ENCODE peak calls at places on chromosomes 4 and X, in nine cellular contexts. One of them, this sample, is unnamed.

GRCh38 chrX:22090181-22090580 is 58.1 kb downstream of the PHEX start:
- DNase-seq in left lung: no peak
- DNase-seq in heart left ventricle: no peak
- DNase-seq in GM23338: no peak
- DNase-seq in hepatocyte: no peak
- DNase-seq in transverse colon: no peak
- DNase-seq in CD8-positive, alpha-beta T cell: no peak
- DNase-seq in prostate gland: no peak
- DNase-seq in mammary epithelial cell: no peak
- DNase-seq in this sample: no peak

GRCh38 chrX:9988762-9989161 is 21.6 kb downstream of the CLDN34 start:
- DNase-seq in left lung: no peak
- DNase-seq in heart left ventricle: no peak
- DNase-seq in GM23338: no peak
- DNase-seq in hepatocyte: no peak
- DNase-seq in transverse colon: no peak
- DNase-seq in CD8-positive, alpha-beta T cell: no peak
- DNase-seq in prostate gland: no peak
- DNase-seq in mammary epithelial cell: no peak
- DNase-seq in this sample: peak; percentile 3

GRCh38 chr4:39205000-39205399 is 22.7 kb downstream of the WDR19 start:
- DNase-seq in left lung: no peak
- DNase-seq in heart left ventricle: no peak
- DNase-seq in GM23338: no peak
- DNase-seq in hepatocyte: no peak
- DNase-seq in transverse colon: no peak
- DNase-seq in CD8-positive, alpha-beta T cell: no peak
- DNase-seq in prostate gland: no peak
- DNase-seq in mammary epithelial cell: no peak
- DNase-seq in this sample: no peak

GRCh38 chr4:68062501-68062900 is 67.2 kb downstream of the TMPRSS11F start:
- DNase-seq in left lung: no peak
- DNase-seq in heart left ventricle: no peak
- DNase-seq in GM23338: no peak
- DNase-seq in hepatocyte: no peak
- DNase-seq in transverse colon: no peak
- DNase-seq in CD8-positive, alpha-beta T cell: no peak
- DNase-seq in prostate gland: no peak
- DNase-seq in mammary epithelial cell: no peak
- DNase-seq in this sample: no peak

GRCh38 chrX:136210243-136210642 is 41.0 kb downstream of the MAP7D3 start:
- DNase-seq in left lung: no peak
- DNase-seq in heart left ventricle: no peak
- DNase-seq in GM23338: no peak
- DNase-seq in hepatocyte: no peak
- DNase-seq in transverse colon: no peak
- DNase-seq in CD8-positive, alpha-beta T cell: no peak
- DNase-seq in prostate gland: no peak
- DNase-seq in mammary epithelial cell: no peak
- DNase-seq in this sample: no peak

GRCh38 chrX:56343231-56343630 is 111.1 kb downstream of the KLF8 start:
- DNase-seq in left lung: no peak
- DNase-seq in heart left ventricle: no peak
- DNase-seq in GM23338: peak; percentile 16
- DNase-seq in hepatocyte: no peak
- DNase-seq in transverse colon: no peak
- DNase-seq in CD8-positive, alpha-beta T cell: no peak
- DNase-seq in prostate gland: no peak
- DNase-seq in mammary epithelial cell: no peak
- DNase-seq in this sample: no peak

GRCh38 chr4:41362647-41363383 is 106.1 kb downstream of the UCHL1 start:
- DNase-seq in left lung: no peak
- DNase-seq in heart left ventricle: peak; percentile 40
- DNase-seq in GM23338: peak; percentile 92
- DNase-seq in hepatocyte: no peak
- DNase-seq in transverse colon: no peak
- DNase-seq in CD8-positive, alpha-beta T cell: no peak
- DNase-seq in prostate gland: no peak
- DNase-seq in mammary epithelial cell: no peak
- DNase-seq in this sample: no peak

GRCh38 chrX:31540313-31540712 is 468.5 kb upstream of the FTHL17 start:
- DNase-seq in left lung: no peak
- DNase-seq in heart left ventricle: no peak
- DNase-seq in GM23338: no peak
- DNase-seq in hepatocyte: no peak
- DNase-seq in transverse colon: no peak
- DNase-seq in CD8-positive, alpha-beta T cell: no peak
- DNase-seq in prostate gland: no peak
- DNase-seq in mammary epithelial cell: no peak
- DNase-seq in this sample: no peak

GRCh38 chr4:73944061-73944875 is 37.6 kb downstream of the PF4 start:
- DNase-seq in left lung: peak; percentile 82
- DNase-seq in heart left ventricle: no peak
- DNase-seq in GM23338: peak; percentile 69
- DNase-seq in hepatocyte: peak; percentile 42
- DNase-seq in transverse colon: peak; percentile 30
- DNase-seq in CD8-positive, alpha-beta T cell: no peak
- DNase-seq in prostate gland: no peak
- DNase-seq in mammary epithelial cell: peak; percentile 18
- DNase-seq in this sample: peak; percentile 4

GRCh38 chr4:74206088-74206826 is 48.3 kb downstream of the MTHFD2L start:
- DNase-seq in left lung: no peak
- DNase-seq in heart left ventricle: peak; percentile 52
- DNase-seq in GM23338: no peak
- DNase-seq in hepatocyte: peak; percentile 22
- DNase-seq in transverse colon: no peak
- DNase-seq in CD8-positive, alpha-beta T cell: no peak
- DNase-seq in prostate gland: no peak
- DNase-seq in mammary epithelial cell: no peak
- DNase-seq in this sample: no peak

GRCh38 chrX:30973784-30974427 is 84.9 kb upstream of the TAB3 start:
- DNase-seq in left lung: no peak
- DNase-seq in heart left ventricle: no peak
- DNase-seq in GM23338: peak; percentile 27
- DNase-seq in hepatocyte: no peak
- DNase-seq in transverse colon: no peak
- DNase-seq in CD8-positive, alpha-beta T cell: no peak
- DNase-seq in prostate gland: no peak
- DNase-seq in mammary epithelial cell: no peak
- DNase-seq in this sample: no peak

GRCh38 chrX:31181377-31182038 is 109.7 kb upstream of the FTHL17 start:
- DNase-seq in left lung: no peak
- DNase-seq in heart left ventricle: no peak
- DNase-seq in GM23338: no peak
- DNase-seq in hepatocyte: no peak
- DNase-seq in transverse colon: no peak
- DNase-seq in CD8-positive, alpha-beta T cell: no peak
- DNase-seq in prostate gland: no peak
- DNase-seq in mammary epithelial cell: no peak
- DNase-seq in this sample: no peak

GRCh38 chrX:118495061-118495921 is at the start of gene DOCK11:
- DNase-seq in left lung: peak; percentile 92
- DNase-seq in heart left ventricle: peak; percentile 79
- DNase-seq in GM23338: peak; percentile 71
- DNase-seq in hepatocyte: peak; percentile 80
- DNase-seq in transverse colon: peak; percentile 75
- DNase-seq in CD8-positive, alpha-beta T cell: peak; percentile 83
- DNase-seq in prostate gland: peak; percentile 14
- DNase-seq in mammary epithelial cell: peak; percentile 48
- DNase-seq in this sample: peak; percentile 48

GRCh38 chr4:151957163-151957562 is 196.4 kb upstream of the GATB start:
- DNase-seq in left lung: no peak
- DNase-seq in heart left ventricle: no peak
- DNase-seq in GM23338: peak; percentile 73
- DNase-seq in hepatocyte: peak; percentile 38
- DNase-seq in transverse colon: no peak
- DNase-seq in CD8-positive, alpha-beta T cell: no peak
- DNase-seq in prostate gland: no peak
- DNase-seq in mammary epithelial cell: no peak
- DNase-seq in this sample: no peak

GRCh38 chr4:30068234-30068633 is 651.9 kb upstream of the PCDH7 start:
- DNase-seq in left lung: no peak
- DNase-seq in heart left ventricle: no peak
- DNase-seq in GM23338: no peak
- DNase-seq in hepatocyte: no peak
- DNase-seq in transverse colon: no peak
- DNase-seq in CD8-positive, alpha-beta T cell: no peak
- DNase-seq in prostate gland: no peak
- DNase-seq in mammary epithelial cell: no peak
- DNase-seq in this sample: no peak

DNA sequence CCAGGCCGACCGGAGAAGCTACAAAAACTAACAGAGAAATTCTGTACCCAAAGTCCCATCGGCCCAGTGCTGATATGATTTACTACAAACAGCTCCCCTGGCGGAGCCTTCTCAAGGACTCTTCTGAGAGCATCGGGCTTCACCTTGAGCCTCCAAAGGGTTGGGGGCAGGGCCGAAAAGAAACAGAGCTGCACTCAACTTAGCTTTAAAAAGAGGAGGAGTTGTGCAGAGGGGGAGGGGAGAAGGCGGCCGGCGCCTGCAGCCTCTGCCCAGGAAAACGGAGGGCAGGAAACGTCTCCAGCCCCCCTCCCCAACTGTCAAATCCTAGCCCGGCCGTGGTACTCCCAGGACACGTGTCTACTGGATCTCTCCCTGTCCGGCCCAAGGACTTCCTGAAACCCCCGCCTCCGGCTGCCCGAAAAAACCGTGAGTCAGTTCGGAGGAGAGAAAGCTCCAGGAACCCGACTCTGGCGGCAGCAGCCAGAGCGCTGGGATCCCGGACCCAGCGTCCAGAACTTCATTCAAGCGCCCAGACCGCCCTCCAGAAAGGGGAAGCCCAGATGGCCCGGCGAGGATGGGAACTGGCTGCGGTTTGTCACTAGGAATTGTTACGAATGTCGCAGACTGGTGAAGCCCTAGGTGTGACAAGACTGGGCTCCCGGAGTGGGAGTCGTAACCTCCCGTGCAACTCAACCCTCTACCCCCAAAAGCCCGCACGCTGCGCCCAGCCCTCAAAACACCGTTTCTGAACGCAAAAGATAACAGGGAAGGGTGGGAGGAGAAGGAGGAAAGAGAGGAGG is 1.0 kb downstream of the ADAMTS3 start:
- DNase-seq in left lung: peak; percentile 85
- DNase-seq in heart left ventricle: peak; percentile 72
- DNase-seq in GM23338: peak; percentile 96
- DNase-seq in hepatocyte: peak; percentile 88
- DNase-seq in transverse colon: peak; percentile 32
- DNase-seq in CD8-positive, alpha-beta T cell: no peak
- DNase-seq in prostate gland: peak; percentile 69
- DNase-seq in mammary epithelial cell: peak; percentile 82
- DNase-seq in this sample: peak; percentile 69
- TF ChIP-seq CTCF in left lung: no peak
- TF ChIP-seq CTCF in heart left ventricle: peak; percentile 36
- TF ChIP-seq CTCF in GM23338: peak; percentile 36
- TF ChIP-seq CTCF in hepatocyte: peak; percentile 45
- TF ChIP-seq CTCF in transverse colon: no peak
- TF ChIP-seq CTCF in CD8-positive, alpha-beta T cell: no peak
- TF ChIP-seq CTCF in prostate gland: no peak
- TF ChIP-seq CTCF in mammary epithelial cell: peak; percentile 50
- TF ChIP-seq CTCF in this sample: peak; percentile 49

DNA sequence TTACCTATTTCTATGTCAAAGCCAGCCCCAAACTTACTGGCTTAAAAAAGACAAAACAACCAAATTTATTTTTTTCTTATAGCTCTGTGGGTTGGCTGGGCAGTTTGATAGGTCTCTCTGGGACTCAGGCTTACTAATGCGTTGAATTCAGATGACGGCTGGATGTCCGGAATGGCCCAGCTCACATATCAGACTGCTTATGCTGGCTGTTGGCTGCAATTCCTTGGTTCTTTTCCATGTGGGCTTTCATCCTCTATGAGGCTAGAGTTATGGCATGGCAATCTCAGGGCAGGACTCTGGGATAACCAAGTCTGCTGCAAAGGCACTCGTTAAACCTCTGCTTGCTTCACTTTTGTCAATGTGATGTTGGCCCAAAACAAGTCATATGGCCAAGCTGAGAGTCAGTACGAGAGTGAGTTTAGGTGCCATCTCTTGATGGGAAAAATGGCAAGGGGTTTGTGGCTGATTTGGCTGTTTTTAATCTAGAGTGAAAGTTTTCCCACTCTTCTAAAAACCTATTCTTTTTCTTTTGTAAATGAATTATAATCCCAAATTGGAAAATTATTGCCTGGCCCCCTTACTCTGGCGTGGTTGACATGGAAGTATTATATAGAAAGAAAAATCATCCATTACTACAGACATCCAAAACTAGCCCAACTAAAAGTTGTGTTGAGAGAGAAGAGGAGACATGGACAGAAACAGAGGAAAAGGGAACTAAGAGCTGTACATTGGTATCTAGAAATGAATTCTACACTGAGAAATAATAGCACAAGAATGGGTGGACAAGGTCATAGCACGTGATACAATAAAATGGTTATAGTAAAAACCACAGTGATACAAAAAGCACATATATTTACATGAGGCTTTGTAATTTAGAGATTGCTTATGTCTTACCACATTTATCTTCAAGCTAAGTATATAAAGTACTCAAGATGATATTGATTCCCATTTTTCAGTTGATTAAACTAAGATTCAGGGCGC is 6.6 kb downstream of the PRIMPOL start:
- DNase-seq in left lung: no peak
- DNase-seq in heart left ventricle: peak; percentile 60
- DNase-seq in GM23338: no peak
- DNase-seq in hepatocyte: no peak
- DNase-seq in transverse colon: no peak
- DNase-seq in CD8-positive, alpha-beta T cell: no peak
- DNase-seq in prostate gland: no peak
- DNase-seq in mammary epithelial cell: no peak
- DNase-seq in this sample: no peak
- H3K27ac ChIP-seq in left lung: no peak overlapping the region
- H3K27ac ChIP-seq in heart left ventricle: peak overlapping the region; percentile 54
- H3K27ac ChIP-seq in GM23338: no peak overlapping the region
- H3K27ac ChIP-seq in hepatocyte: no peak overlapping the region
- H3K27ac ChIP-seq in transverse colon: no peak overlapping the region
- H3K27ac ChIP-seq in CD8-positive, alpha-beta T cell: no peak overlapping the region
- H3K27ac ChIP-seq in prostate gland: no peak overlapping the region
- H3K27ac ChIP-seq in mammary epithelial cell: no peak overlapping the region
- H3K27ac ChIP-seq in this sample: no peak overlapping the region

DNA sequence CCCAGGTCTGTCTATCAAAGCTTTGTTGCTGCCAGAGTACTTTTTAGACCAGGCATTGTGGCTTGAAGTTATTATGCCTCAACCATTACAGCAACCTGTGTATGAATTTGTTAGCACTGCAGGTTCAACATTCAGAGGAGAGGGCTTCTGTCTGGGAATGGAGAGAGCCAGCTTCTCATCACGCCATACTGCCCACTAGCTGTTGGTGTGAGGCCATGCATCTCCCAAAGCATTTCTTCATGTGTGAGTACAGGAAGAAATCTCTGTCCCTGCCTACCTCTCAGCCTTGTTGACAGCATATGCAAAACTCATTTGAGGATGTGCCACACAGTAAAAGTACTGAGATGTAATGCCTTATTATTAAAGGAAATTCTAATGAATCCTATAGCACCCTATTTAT is 76.9 kb upstream of the PPARGC1A start:
- DNase-seq in left lung: no peak
- DNase-seq in heart left ventricle: no peak
- DNase-seq in GM23338: peak; percentile 67
- DNase-seq in hepatocyte: no peak
- DNase-seq in transverse colon: no peak
- DNase-seq in CD8-positive, alpha-beta T cell: no peak
- DNase-seq in prostate gland: no peak
- DNase-seq in mammary epithelial cell: no peak
- DNase-seq in this sample: no peak
- TF ChIP-seq CTCF in left lung: no peak
- TF ChIP-seq CTCF in heart left ventricle: peak; percentile 33
- TF ChIP-seq CTCF in GM23338: peak; percentile 86
- TF ChIP-seq CTCF in hepatocyte: peak; percentile 11
- TF ChIP-seq CTCF in transverse colon: no peak
- TF ChIP-seq CTCF in CD8-positive, alpha-beta T cell: no peak
- TF ChIP-seq CTCF in prostate gland: no peak
- TF ChIP-seq CTCF in mammary epithelial cell: peak; percentile 46
- TF ChIP-seq CTCF in this sample: no peak

GRCh38 chrX:71542411-71542810 is 9.5 kb downstream of the OGT start:
- DNase-seq in left lung: no peak
- DNase-seq in heart left ventricle: no peak
- DNase-seq in GM23338: no peak
- DNase-seq in hepatocyte: no peak
- DNase-seq in transverse colon: no peak
- DNase-seq in CD8-positive, alpha-beta T cell: no peak
- DNase-seq in prostate gland: no peak
- DNase-seq in mammary epithelial cell: peak; percentile 47
- DNase-seq in this sample: no peak
- H3K27ac ChIP-seq in left lung: peak overlapping the region; percentile 66
- H3K27ac ChIP-seq in heart left ventricle: peak overlapping the region; percentile 50
- H3K27ac ChIP-seq in GM23338: peak overlapping the region; percentile 45
- H3K27ac ChIP-seq in hepatocyte: peak overlapping the region; percentile 60
- H3K27ac ChIP-seq in transverse colon: peak overlapping the region; percentile 1
- H3K27ac ChIP-seq in CD8-positive, alpha-beta T cell: no peak overlapping the region
- H3K27ac ChIP-seq in prostate gland: no peak overlapping the region
- H3K27ac ChIP-seq in mammary epithelial cell: peak overlapping the region; percentile 48
- H3K27ac ChIP-seq in this sample: no peak overlapping the region